ENCODE peak calls at places on chromosomes 6 and 20, in seven cellular contexts. V is body of pancreas, J is left ventricle myocardium inferior, T is GM12878, A is neural progenitor cell, L is PC-9, O is astrocyte. K is an unnamed sample. For H3K4me1, the result is how much of the 10 kb centered on the place peaks cover.

GRCh38 chr20:50695144-50695872 is 4.0 kb upstream of the RIPOR3 start:
- DNase-seq in J (no peak), A (no peak), O (no peak), T (no peak), V (no peak), L (no peak), K (no peak)

GRCh38 chr6:111794716-111795452 is 78.4 kb downstream of the FYN start:
- DNase-seq in L (no peak), V (no peak), O (no peak), J (no peak), T (no peak), A (no peak), K (no peak)

GRCh38 chr20:47346172-47346571 is 10.3 kb downstream of the ZMYND8 start:
- DNase-seq in L (no peak), T (no peak), V (no peak), A (no peak), O (no peak), J (no peak), K (no peak)

GRCh38 chr6:33620158-33620583 is 951 bp upstream of the ITPR3 start:
- DNase-seq in L (no peak), O (no peak), T (no peak), V (peak), A (peak), J (no peak), K (no peak)

GRCh38 chr6:50305660-50306059 is 255.9 kb upstream of the DEFB112 start:
- DNase-seq in J (no peak), A (no peak), V (no peak), T (no peak), O (no peak), L (no peak), K (no peak)

GRCh38 chr6:87905101-87905517 is 142.5 kb upstream of the SPACA1 start:
- DNase-seq in O (no peak), A (no peak), V (no peak), T (peak), J (no peak), L (no peak), K (no peak)

GRCh38 chr6:4487538-4487937 is 288.7 kb upstream of the CDYL start:
- DNase-seq in V (peak), A (no peak), L (peak), O (no peak), T (no peak), J (no peak), K (peak)

GRCh38 chr6:128069180-128069579 is 168.3 kb upstream of the THEMIS start:
- DNase-seq in V (no peak), O (peak), T (no peak), A (no peak), L (no peak), J (no peak), K (no peak)

GRCh38 chr6:162055365-162055764 is 672.2 kb downstream of the PRKN start:
- DNase-seq in J (no peak), L (no peak), V (peak), O (no peak), T (no peak), A (no peak), K (no peak)

GRCh38 chr6:101851911-101852310 is 458.4 kb downstream of the GRIK2 start:
- DNase-seq in A (no peak), J (no peak), O (no peak), V (no peak), L (no peak), T (no peak), K (no peak)

GRCh38 chr6:131212024-131212423 is 76.8 kb downstream of the AKAP7 start:
- DNase-seq in L (no peak), J (no peak), T (no peak), V (no peak), A (no peak), O (no peak), K (no peak)

GRCh38 chr20:2230671-2231488 is 64.9 kb upstream of the TGM3 start:
- DNase-seq in J (no peak), V (no peak), A (no peak), T (no peak), L (no peak), O (no peak), K (no peak)

GRCh38 chr6:168699631-168700315 is 258.8 kb downstream of the SMOC2 start:
- DNase-seq in T (no peak), L (no peak), V (no peak), A (no peak), O (no peak), J (peak), K (no peak)

GRCh38 chr20:20658871-20659415 is 53.5 kb downstream of the RALGAPA2 start:
- DNase-seq in O (no peak), V (no peak), A (no peak), L (no peak), J (no peak), T (no peak), K (no peak)

GRCh38 chr6:148502083-148502772 is 159.6 kb downstream of the SASH1 start:
- DNase-seq in J (no peak), O (peak), L (no peak), T (no peak), A (no peak), V (no peak), K (no peak)

GRCh38 chr6:147586044-147586443 is 77.6 kb downstream of the SAMD5 start:
- DNase-seq in L (no peak), J (no peak), A (no peak), O (peak), V (peak), T (no peak), K (no peak)

GRCh38 chr6:137928286-137928685 is 61.2 kb downstream of the TNFAIP3 start:
- DNase-seq in T (no peak), V (peak), A (no peak), J (no peak), O (no peak), L (no peak), K (no peak)

GRCh38 chr6:85637579-85637978 is 5.1 kb downstream of the SYNCRIP start:
- DNase-seq in L (no peak), J (no peak), V (no peak), O (no peak), T (no peak), A (no peak), K (no peak)

GRCh38 chr6:91276315-91276714 is 689.4 kb upstream of the MAP3K7 start:
- DNase-seq in L (no peak), A (peak), T (no peak), O (peak), J (no peak), V (no peak), K (peak)

GRCh38 chr6:160519603-160520042 is 144.5 kb downstream of the LPA start:
- DNase-seq in J (no peak), T (no peak), V (no peak), O (no peak), L (no peak), A (no peak), K (no peak)

DNA sequence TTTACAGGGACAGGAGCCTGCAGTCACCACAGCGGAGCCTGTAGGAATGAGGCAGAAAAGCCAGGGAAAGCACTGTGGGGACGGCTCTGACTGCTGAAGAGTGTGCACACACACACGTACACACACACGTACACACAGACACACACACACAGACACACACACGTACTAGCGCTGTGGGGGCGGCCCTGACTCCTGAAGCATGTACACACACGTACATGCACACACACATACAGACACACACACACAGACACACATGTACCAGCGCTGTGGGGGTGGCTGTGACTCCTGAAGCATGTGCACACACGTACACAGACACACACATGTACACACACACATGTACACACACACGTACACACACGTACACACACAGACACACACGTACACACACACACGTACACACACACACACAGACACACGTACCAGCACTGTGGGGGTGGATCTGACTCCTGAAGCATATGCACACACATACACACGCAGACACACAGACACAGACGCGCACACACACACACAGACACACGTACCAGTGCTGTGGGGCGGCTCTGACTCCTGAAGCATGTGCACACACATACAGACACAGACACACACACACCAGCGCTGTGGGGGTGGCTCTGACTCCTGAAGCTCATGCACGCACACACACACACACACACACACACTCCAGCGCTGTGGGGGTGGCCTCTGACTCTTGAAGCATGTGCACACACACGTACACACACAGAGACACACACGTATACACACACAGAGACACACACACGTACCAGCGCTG is 127.3 kb downstream of the DLL1 start:
- DNase-seq in O (no peak), L (no peak), A (no peak), V (no peak), J (no peak), T (no peak), K (peak)
- H3K4me1 ChIP-seq in O (under half), L (under half), A (under half), V (under half), J (under half), T (under half), K (under half)

GRCh38 chr20:62132421-62132820 is 10.1 kb downstream of the LSM14B start:
- DNase-seq in O (no peak), L (no peak), V (no peak), T (no peak), J (no peak), A (no peak), K (no peak)
- H3K4me1 ChIP-seq in O (under half), L (under half), V (under half), T (under half), J (half or more), A (under half), K (under half)

GRCh38 chr6:107646176-107646575 is 156.3 kb downstream of the SOBP start:
- DNase-seq in A (no peak), L (no peak), T (no peak), O (no peak), J (peak), V (peak), K (no peak)

GRCh38 chr6:107648983-107649382 is 159.1 kb downstream of the SOBP start:
- DNase-seq in O (no peak), L (no peak), J (no peak), V (no peak), A (no peak), T (no peak), K (no peak)

GRCh38 chr6:107645740-107646139 is 155.8 kb downstream of the SOBP start:
- DNase-seq in A (peak), T (no peak), V (no peak), O (no peak), L (peak), J (no peak), K (no peak)

GRCh38 chr6:107647439-107647948 is 157.6 kb downstream of the SOBP start:
- DNase-seq in T (no peak), O (no peak), J (no peak), V (no peak), L (no peak), A (no peak), K (no peak)

DNA sequence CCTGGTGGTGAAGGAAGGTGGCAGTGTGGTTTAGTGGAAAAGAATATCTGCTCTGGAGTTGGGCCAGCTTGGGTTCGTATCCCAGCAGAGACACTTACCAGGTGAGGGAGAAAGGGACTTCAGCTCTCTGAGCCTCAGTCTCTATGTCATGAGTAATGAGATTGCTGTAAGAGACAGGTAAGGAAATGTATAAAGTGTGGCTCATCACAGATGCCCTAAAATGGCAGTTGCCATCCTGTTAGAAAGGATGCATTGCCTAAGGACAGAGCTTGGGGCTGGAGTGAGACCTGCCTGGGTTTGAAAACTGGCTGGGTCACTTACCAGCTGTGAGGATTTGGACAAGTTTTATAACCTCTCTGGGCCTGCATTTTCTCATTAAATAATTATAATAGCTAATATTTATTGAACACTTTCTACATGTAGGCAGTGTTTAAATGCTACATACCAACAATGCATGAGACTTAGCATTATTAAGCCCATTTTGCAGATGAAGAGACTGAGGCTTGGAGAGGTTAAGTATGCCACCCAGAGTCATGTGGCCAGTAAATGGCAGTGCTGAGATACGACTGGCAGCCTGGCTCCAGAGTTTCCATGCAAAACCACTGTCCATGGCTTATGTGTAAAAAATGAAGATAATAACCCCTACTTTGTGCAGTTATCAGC is 157.0 kb downstream of the SOBP start:
- DNase-seq in L (no peak), V (no peak), J (no peak), O (no peak), A (no peak), T (no peak), K (no peak)
- H3K4me1 ChIP-seq in L (under half), V (under half), J (under half), O (under half), A (under half), T (under half), K (under half)

DNA sequence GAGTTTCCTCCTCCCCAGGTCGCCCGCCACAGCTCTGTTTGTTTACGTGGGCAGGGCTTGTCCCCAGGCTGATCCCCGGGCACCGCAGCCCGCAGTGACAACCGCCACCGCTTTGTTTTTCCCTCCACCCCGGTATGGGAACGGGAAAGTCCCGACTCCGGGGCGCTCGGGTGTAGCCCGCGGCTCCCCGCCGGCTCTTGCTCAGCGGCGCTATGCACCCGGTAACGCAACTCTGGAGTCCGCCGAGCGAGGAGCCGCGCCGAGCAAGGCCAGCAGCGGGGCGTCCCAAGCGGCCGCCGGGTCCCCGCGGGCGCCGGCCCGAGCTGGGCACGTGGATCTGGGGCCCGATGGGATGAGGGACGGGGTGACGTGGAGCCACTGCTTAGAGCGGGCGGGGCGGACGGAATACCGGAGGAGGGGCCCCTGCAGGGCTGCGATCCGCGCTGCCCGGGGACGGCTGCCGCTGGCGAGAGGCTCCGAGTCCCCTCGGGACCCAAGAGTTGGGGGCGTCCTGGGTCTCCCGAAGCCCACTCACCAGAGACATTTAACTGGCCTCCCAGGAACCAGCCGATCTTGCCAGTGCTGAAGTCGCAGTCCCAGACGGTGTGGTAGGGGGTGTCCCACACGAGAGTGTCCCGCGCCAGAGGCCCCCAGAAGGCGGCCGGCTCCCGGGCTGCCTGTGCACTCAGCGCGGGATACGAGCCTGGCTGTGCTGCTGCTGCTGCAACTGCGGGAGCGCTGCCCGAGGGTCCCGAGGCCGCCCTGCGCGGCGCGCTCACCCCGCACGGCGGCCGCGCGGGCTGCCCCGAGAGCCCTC is 497 bp downstream of the ACSS1 start:
- DNase-seq in L (peak), J (peak), V (peak), O (no peak), A (peak), T (no peak), K (peak)
- H3K4me1 ChIP-seq in L (under half), J (half or more), V (half or more), O (under half), A (under half), T (under half), K (half or more)

DNA sequence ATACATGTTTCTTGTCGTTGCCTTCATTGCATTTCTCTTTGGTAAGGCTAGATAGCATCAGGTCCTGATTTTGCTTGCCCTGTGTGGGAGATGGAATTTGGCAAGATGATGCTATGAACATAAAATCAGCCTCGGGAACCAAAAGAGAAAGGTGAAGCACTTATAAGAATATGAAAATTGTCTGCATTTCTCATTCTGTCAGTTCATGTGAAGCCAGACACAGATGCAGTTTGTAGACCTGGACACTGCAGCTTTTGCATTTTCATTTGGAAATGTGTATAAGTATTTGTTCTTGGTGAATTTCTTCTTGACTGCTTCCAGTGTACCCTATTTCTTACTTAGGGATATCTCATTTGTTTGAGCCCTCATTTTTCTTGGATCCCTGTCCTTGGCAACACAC is 1.3 kb downstream of the YWHAB start:
- DNase-seq in T (no peak), L (no peak), J (no peak), V (no peak), A (no peak), O (no peak), K (no peak)
- H3K4me1 ChIP-seq in T (under half), L (under half), J (half or more), V (under half), A (under half), O (under half), K (under half)

DNA sequence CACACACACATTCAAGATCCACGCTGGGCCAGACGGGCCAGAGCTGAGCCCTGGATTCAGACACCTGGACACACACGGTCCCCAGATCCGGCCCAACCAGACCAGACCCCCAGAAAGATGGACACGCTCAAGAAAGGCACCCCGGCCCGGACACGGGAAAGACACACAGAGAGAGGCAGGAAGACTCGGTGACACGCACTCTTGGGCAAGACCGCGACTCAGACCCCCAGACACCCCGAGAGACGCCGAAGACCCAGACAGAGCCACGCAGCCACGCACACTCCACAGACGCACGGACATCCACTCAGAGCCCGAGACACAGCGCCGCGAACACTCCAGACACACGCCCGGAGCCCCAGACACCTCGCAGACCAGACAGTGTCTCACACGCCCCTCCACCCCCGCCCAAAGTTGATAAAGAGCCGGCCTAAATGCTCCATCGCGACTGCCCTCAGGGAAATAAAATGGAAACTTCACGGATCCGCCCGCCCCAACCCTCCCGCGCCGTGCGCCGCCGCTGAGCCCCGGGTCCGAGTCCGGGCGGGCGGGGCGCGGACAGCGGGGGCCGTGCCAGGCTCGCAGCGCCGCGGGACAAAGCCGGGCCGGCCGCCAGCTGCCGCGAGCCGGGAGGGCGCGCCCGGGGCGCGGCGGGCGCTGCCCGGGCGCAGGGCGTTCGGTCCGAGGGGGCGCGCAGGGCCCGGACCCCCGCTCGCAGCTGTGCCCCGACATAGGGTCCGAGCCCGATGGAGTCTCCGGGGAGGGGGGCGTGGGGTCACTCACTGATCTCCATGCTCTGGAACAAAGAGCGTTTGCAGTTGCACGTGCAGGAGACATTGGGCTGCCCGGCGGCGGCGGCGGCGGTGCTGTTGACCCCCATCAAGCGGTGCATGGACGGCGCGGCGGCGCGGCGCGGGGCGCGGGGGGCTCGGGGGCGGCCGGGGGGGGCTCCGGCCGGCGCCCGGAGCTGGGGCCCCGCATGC is 831 bp downstream of the PMEPA1 start:
- DNase-seq in J (peak), L (no peak), V (peak), A (peak), T (no peak), O (no peak), K (peak)
- H3K4me1 ChIP-seq in J (half or more), L (half or more), V (half or more), A (under half), T (under half), O (under half), K (under half)

DNA sequence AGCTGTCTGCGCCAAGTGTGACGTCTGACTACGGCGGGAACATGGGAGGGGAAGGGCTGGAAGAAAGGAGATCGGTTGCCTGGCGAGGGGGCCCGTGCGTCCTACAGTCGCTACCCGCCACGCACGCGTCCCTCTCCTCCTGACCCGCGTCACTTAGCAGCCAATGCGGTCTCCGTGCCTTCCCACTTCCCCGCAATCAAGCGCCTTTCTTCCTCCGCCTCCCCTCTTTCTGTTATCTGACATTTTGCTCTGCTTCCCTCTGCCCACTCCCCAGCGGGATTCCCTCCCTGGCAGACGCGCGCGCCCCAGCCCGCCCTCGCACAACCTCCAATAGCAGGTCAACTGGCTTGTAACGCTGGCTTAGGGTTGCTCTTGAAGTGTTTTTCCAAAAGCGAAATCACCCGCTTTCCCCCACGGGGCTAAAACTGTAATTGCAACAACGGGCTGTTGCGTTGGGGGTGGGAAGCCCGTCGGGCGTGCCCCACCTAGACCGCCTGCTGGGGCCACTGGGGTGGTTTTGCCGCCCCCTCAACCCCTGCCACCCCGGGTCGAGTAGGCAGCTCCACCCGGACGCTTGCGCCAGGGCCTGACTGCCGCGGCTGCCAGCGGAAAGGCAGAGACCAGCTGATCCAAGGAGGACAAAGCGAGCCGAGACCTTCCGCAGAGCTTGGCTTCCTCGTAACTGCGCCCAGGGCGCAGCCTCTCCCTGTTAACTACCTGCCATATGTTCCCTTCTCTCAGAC is 6.2 kb upstream of the SOX4 start:
- DNase-seq in V (peak), A (peak), J (peak), O (peak), L (peak), T (no peak), K (peak)
- H3K4me1 ChIP-seq in V (under half), A (under half), J (under half), O (under half), L (under half), T (under half), K (under half)

K was measured in Caco-2.